ENCODE peak calls at places on chromosomes 7 and 10, in four cellular contexts. One of them, this sample, is unnamed.

GRCh38 chr7:74404741-74405140 is 49.0 kb upstream of the GTF2IRD1 start:
- DNase-seq in hepatocyte: no peak
- DNase-seq in HuH-7.5: no peak
- DNase-seq in HS-27A: no peak
- DNase-seq in this sample: no peak

GRCh38 chr10:132386419-132386831 is 10.6 kb upstream of the PWWP2B start:
- DNase-seq in HuH-7.5: no peak
- DNase-seq in hepatocyte: no peak
- DNase-seq in HS-27A: no peak
- DNase-seq in this sample: no peak

GRCh38 chr10:117217196-117217761 is 20.0 kb downstream of the KCNK18 start:
- DNase-seq in HuH-7.5: no peak
- DNase-seq in HS-27A: no peak
- DNase-seq in hepatocyte: peak
- DNase-seq in this sample: peak

GRCh38 chr7:154915600-154915999 is 87.3 kb downstream of the PAXIP1 start:
- DNase-seq in hepatocyte: no peak
- DNase-seq in HS-27A: no peak
- DNase-seq in HuH-7.5: no peak
- DNase-seq in this sample: no peak

GRCh38 chr10:114151486-114151885 is 22.5 kb downstream of the CCDC186 start:
- DNase-seq in HS-27A: peak
- DNase-seq in hepatocyte: no peak
- DNase-seq in HuH-7.5: no peak
- DNase-seq in this sample: peak

GRCh38 chr7:57305192-57305748 is 144.7 kb upstream of the ZNF716 start:
- DNase-seq in HuH-7.5: no peak
- DNase-seq in HS-27A: no peak
- DNase-seq in hepatocyte: no peak
- DNase-seq in this sample: no peak

GRCh38 chr10:48804740-48805182 is 120.1 kb downstream of the WDFY4 start:
- DNase-seq in HuH-7.5: no peak
- DNase-seq in hepatocyte: peak
- DNase-seq in HS-27A: no peak
- DNase-seq in this sample: no peak

GRCh38 chr7:95457947-95458346 is 23.1 kb upstream of the PON2 start:
- DNase-seq in hepatocyte: no peak
- DNase-seq in HuH-7.5: no peak
- DNase-seq in HS-27A: no peak
- DNase-seq in this sample: no peak

GRCh38 chr7:116315293-116315692 is 105.0 kb downstream of the TES start:
- DNase-seq in HS-27A: no peak
- DNase-seq in hepatocyte: no peak
- DNase-seq in HuH-7.5: no peak
- DNase-seq in this sample: peak

GRCh38 chr10:132516771-132517725 is 20.5 kb upstream of the INPP5A start:
- DNase-seq in HuH-7.5: peak
- DNase-seq in HS-27A: peak
- DNase-seq in hepatocyte: peak
- DNase-seq in this sample: peak

GRCh38 chr7:150958071-150958552 is 20.0 kb downstream of the KCNH2 start:
- DNase-seq in HS-27A: no peak
- DNase-seq in HuH-7.5: no peak
- DNase-seq in hepatocyte: no peak
- DNase-seq in this sample: no peak

GRCh38 chr10:12509016-12509793 is 159.9 kb downstream of the CAMK1D start:
- DNase-seq in hepatocyte: no peak
- DNase-seq in HS-27A: no peak
- DNase-seq in HuH-7.5: no peak
- DNase-seq in this sample: no peak

GRCh38 chr10:129035052-129035805 is 431.8 kb upstream of the MGMT start:
- DNase-seq in HuH-7.5: no peak
- DNase-seq in HS-27A: no peak
- DNase-seq in hepatocyte: no peak
- DNase-seq in this sample: peak

GRCh38 chr10:61108880-61109279 is 164.9 kb upstream of the RHOBTB1 start:
- DNase-seq in hepatocyte: no peak
- DNase-seq in HuH-7.5: no peak
- DNase-seq in HS-27A: no peak
- DNase-seq in this sample: no peak

GRCh38 chr10:129523723-129524316 is 56.8 kb downstream of the MGMT start:
- DNase-seq in hepatocyte: no peak
- DNase-seq in HuH-7.5: no peak
- DNase-seq in HS-27A: no peak
- DNase-seq in this sample: no peak

GRCh38 chr7:26328498-26329390 is 37.1 kb downstream of the SNX10 start:
- DNase-seq in HuH-7.5: no peak
- DNase-seq in HS-27A: no peak
- DNase-seq in hepatocyte: no peak
- DNase-seq in this sample: no peak

GRCh38 chr10:35882422-35883150 is 240.5 kb upstream of the FZD8 start:
- DNase-seq in HuH-7.5: no peak
- DNase-seq in hepatocyte: no peak
- DNase-seq in HS-27A: no peak
- DNase-seq in this sample: no peak

GRCh38 chr7:137628211-137628610 is 218.6 kb downstream of the DGKI start:
- DNase-seq in HS-27A: no peak
- DNase-seq in hepatocyte: no peak
- DNase-seq in HuH-7.5: no peak
- DNase-seq in this sample: no peak

GRCh38 chr7:114405427-114405826 is 9.2 kb upstream of the FOXP2 start:
- DNase-seq in HuH-7.5: no peak
- DNase-seq in hepatocyte: peak
- DNase-seq in HS-27A: no peak
- DNase-seq in this sample: peak

GRCh38 chr10:114353383-114353782 is 50.9 kb downstream of the AFAP1L2 start:
- DNase-seq in HS-27A: no peak
- DNase-seq in HuH-7.5: no peak
- DNase-seq in hepatocyte: no peak
- DNase-seq in this sample: no peak

GRCh38 chr7:24701232-24701898 is 55.9 kb downstream of the GSDME start:
- DNase-seq in HuH-7.5: no peak
- DNase-seq in hepatocyte: peak
- DNase-seq in HS-27A: peak
- DNase-seq in this sample: peak

GRCh38 chr10:34444223-34445183 is 370.6 kb downstream of the PARD3 start:
- DNase-seq in HS-27A: no peak
- DNase-seq in HuH-7.5: no peak
- DNase-seq in hepatocyte: no peak
- DNase-seq in this sample: no peak

GRCh38 chr7:84811427-84811826 is 375.4 kb downstream of the SEMA3D start:
- DNase-seq in hepatocyte: no peak
- DNase-seq in HuH-7.5: no peak
- DNase-seq in HS-27A: no peak
- DNase-seq in this sample: no peak

GRCh38 chr7:82729172-82730030 is 285.8 kb upstream of the CACNA2D1 start:
- DNase-seq in HuH-7.5: no peak
- DNase-seq in HS-27A: no peak
- DNase-seq in hepatocyte: peak
- DNase-seq in this sample: peak

GRCh38 chr7:1668932-1669485 is 1.1 kb upstream of the ELFN1 start:
- DNase-seq in HuH-7.5: no peak
- DNase-seq in HS-27A: no peak
- DNase-seq in hepatocyte: peak
- DNase-seq in this sample: peak

GRCh38 chr7:84985073-84985784 is 201.6 kb downstream of the SEMA3D start:
- DNase-seq in HuH-7.5: no peak
- DNase-seq in HS-27A: no peak
- DNase-seq in hepatocyte: no peak
- DNase-seq in this sample: no peak

GRCh38 chr7:1691601-1692499 is 21.8 kb downstream of the ELFN1 start:
- DNase-seq in HS-27A: no peak
- DNase-seq in HuH-7.5: no peak
- DNase-seq in hepatocyte: no peak
- DNase-seq in this sample: peak

GRCh38 chr10:98396096-98397053 is 18.6 kb downstream of the PYROXD2 start:
- DNase-seq in HS-27A: no peak
- DNase-seq in hepatocyte: no peak
- DNase-seq in HuH-7.5: no peak
- DNase-seq in this sample: no peak

GRCh38 chr7:64685741-64686140 is 19.8 kb downstream of the ZNF107 start:
- DNase-seq in HuH-7.5: no peak
- DNase-seq in HS-27A: no peak
- DNase-seq in hepatocyte: no peak
- DNase-seq in this sample: peak

GRCh38 chr10:1048349-1048731 is 579 bp downstream of the IDI1 start:
- DNase-seq in HuH-7.5: no peak
- DNase-seq in HS-27A: no peak
- DNase-seq in hepatocyte: no peak
- DNase-seq in this sample: no peak

GRCh38 chr10:95841711-95842498 is 65.9 kb upstream of the CC2D2B start:
- DNase-seq in hepatocyte: peak
- DNase-seq in HuH-7.5: peak
- DNase-seq in HS-27A: no peak
- DNase-seq in this sample: no peak

GRCh38 chr10:102604379-102604960 is 39.8 kb upstream of the TRIM8 start:
- DNase-seq in hepatocyte: peak
- DNase-seq in HuH-7.5: no peak
- DNase-seq in HS-27A: no peak
- DNase-seq in this sample: peak

GRCh38 chr7:156669035-156669828 is 28.7 kb downstream of the RNF32 start:
- DNase-seq in HS-27A: no peak
- DNase-seq in HuH-7.5: no peak
- DNase-seq in hepatocyte: no peak
- DNase-seq in this sample: no peak

GRCh38 chr10:102468683-102469082 is 17.3 kb upstream of the C10orf95 start:
- DNase-seq in HuH-7.5: no peak
- DNase-seq in hepatocyte: no peak
- DNase-seq in HS-27A: no peak
- DNase-seq in this sample: no peak

GRCh38 chr10:59098387-59098786 is 78.1 kb upstream of the PHYHIPL start:
- DNase-seq in HS-27A: peak
- DNase-seq in HuH-7.5: no peak
- DNase-seq in hepatocyte: peak
- DNase-seq in this sample: no peak

GRCh38 chr7:136874393-136875032 is 6.1 kb downstream of the CHRM2 start:
- DNase-seq in HS-27A: no peak
- DNase-seq in hepatocyte: peak
- DNase-seq in HuH-7.5: no peak
- DNase-seq in this sample: no peak

This sample was measured in foreskin keratinocyte.